ENCODE peak calls at places on chromosomes 7 and 10, in five cellular contexts. E, C, Q, D and W are unnamed samples.

GRCh38 chr7:895451-896052 is 19.2 kb downstream of the GET4 start:
- DNase-seq in E (no peak), C (no peak), Q (no peak), D (no peak), W (no peak)

GRCh38 chr7:158263964-158264748 is 323.5 kb downstream of the PTPRN2 start:
- DNase-seq in E (no peak), C (no peak), Q (peak; percentile 53), D (no peak), W (peak; percentile 80)

GRCh38 chr10:89702121-89702480 is 711 bp downstream of the KIF20B start:
- DNase-seq in E (peak; percentile 6), C (no peak), Q (no peak), D (no peak), W (no peak)

GRCh38 chr10:523925-524324 is 165.5 kb downstream of the DIP2C start:
- DNase-seq in E (no peak), C (no peak), Q (no peak), D (no peak), W (no peak)

GRCh38 chr7:149284343-149284742 is 22.3 kb downstream of the ZNF783 start:
- DNase-seq in E (peak; percentile 35), C (no peak), Q (peak; percentile 46), D (no peak), W (no peak)

GRCh38 chr10:72027498-72027897 is 60.9 kb downstream of the SPOCK2 start:
- DNase-seq in E (no peak), C (no peak), Q (no peak), D (no peak), W (no peak)

GRCh38 chr7:2126621-2127020 is 106.1 kb downstream of the MAD1L1 start:
- DNase-seq in E (no peak), C (no peak), Q (no peak), D (no peak), W (no peak)

GRCh38 chr10:44827431-44828006 is 83.6 kb upstream of the TMEM72 start:
- DNase-seq in E (no peak), C (no peak), Q (no peak), D (peak; percentile 75), W (no peak)

GRCh38 chr10:118804262-118804773 is 49.5 kb upstream of the CACUL1 start:
- DNase-seq in E (no peak), C (no peak), Q (no peak), D (no peak), W (no peak)

GRCh38 chr7:45075871-45076796 is 12.6 kb downstream of the NACAD start:
- DNase-seq in E (no peak), C (no peak), Q (peak; percentile 64), D (no peak), W (no peak)

GRCh38 chr7:140084972-140085371 is 22.2 kb upstream of the PARP12 start:
- DNase-seq in E (no peak), C (no peak), Q (no peak), D (no peak), W (no peak)

GRCh38 chr10:111297351-111297848 is 220.6 kb downstream of the ADRA2A start:
- DNase-seq in E (peak; percentile 49), C (no peak), Q (no peak), D (peak; percentile 21), W (no peak)

GRCh38 chr7:155222046-155222445 is 75.6 kb upstream of the INSIG1 start:
- DNase-seq in E (no peak), C (no peak), Q (no peak), D (no peak), W (no peak)

GRCh38 chr7:1224093-1224702 is 8.5 kb upstream of the UNCX start:
- DNase-seq in E (peak; percentile 71), C (no peak), Q (no peak), D (no peak), W (no peak)

GRCh38 chr7:86058649-86059048 is 585.1 kb upstream of the GRM3 start:
- DNase-seq in E (no peak), C (no peak), Q (no peak), D (no peak), W (peak; percentile 24)

GRCh38 chr7:38506756-38507155 is 124.4 kb downstream of the AMPH start:
- DNase-seq in E (no peak), C (no peak), Q (no peak), D (no peak), W (no peak)

GRCh38 chr10:95533590-95533989 is 27.6 kb downstream of the SORBS1 start:
- DNase-seq in E (no peak), C (no peak), Q (no peak), D (no peak), W (no peak)

GRCh38 chr10:101619983-101620382 is 31.9 kb downstream of the DPCD start:
- DNase-seq in E (no peak), C (no peak), Q (no peak), D (no peak), W (no peak)

GRCh38 chr7:123675092-123675473 is 19.4 kb downstream of the LMOD2 start:
- DNase-seq in E (no peak), C (no peak), Q (no peak), D (no peak), W (no peak)

GRCh38 chr10:114571316-114571999 is 86.6 kb downstream of the ABLIM1 start:
- DNase-seq in E (no peak), C (peak; percentile 40), Q (no peak), D (no peak), W (no peak)

GRCh38 chr10:58436071-58436470 is 50.9 kb downstream of the TFAM start:
- DNase-seq in E (peak; percentile 29), C (peak; percentile 50), Q (no peak), D (no peak), W (no peak)

GRCh38 chr7:66529889-66530615 is 98.6 kb upstream of the KCTD7 start:
- DNase-seq in E (peak; percentile 39), C (no peak), Q (no peak), D (no peak), W (no peak)

GRCh38 chr10:97707134-97707861 is 6.2 kb upstream of the MARVELD1 start:
- DNase-seq in E (no peak), C (no peak), Q (peak; percentile 75), D (no peak), W (peak; percentile 89)

GRCh38 chr10:33334839-33335549 is 527 bp upstream of the NRP1 start:
- DNase-seq in E (peak; percentile 77), C (peak; percentile 49), Q (peak; percentile 92), D (no peak), W (peak; percentile 77)

GRCh38 chr7:28856656-28857055 is 101.5 kb downstream of the TRIL start:
- DNase-seq in E (no peak), C (no peak), Q (no peak), D (no peak), W (no peak)

GRCh38 chr7:75924884-75925283 is 9.9 kb downstream of the POR start:
- DNase-seq in E (no peak), C (no peak), Q (no peak), D (no peak), W (no peak)

GRCh38 chr7:16803881-16804673 is 722 bp downstream of the AGR2 start:
- DNase-seq in E (no peak), C (no peak), Q (no peak), D (no peak), W (no peak)

GRCh38 chr10:110528224-110528997 is 30.7 kb downstream of the DUSP5 start:
- DNase-seq in E (no peak), C (no peak), Q (no peak), D (no peak), W (no peak)

GRCh38 chr7:14858866-14859265 is 43.7 kb downstream of the DGKB start:
- DNase-seq in E (no peak), C (no peak), Q (no peak), D (no peak), W (no peak)

GRCh38 chr10:69348824-69349541 is 67.7 kb downstream of the TACR2 start:
- DNase-seq in E (no peak), C (no peak), Q (peak; percentile 84), D (peak; percentile 95), W (no peak)

GRCh38 chr10:69494626-69495558 is 43.6 kb downstream of the TSPAN15 start:
- DNase-seq in E (no peak), C (no peak), Q (peak; percentile 72), D (no peak), W (no peak)

GRCh38 chr7:33979807-33980355 is 74.5 kb downstream of the BMPER start:
- DNase-seq in E (no peak), C (no peak), Q (no peak), D (no peak), W (no peak)

GRCh38 chr7:157035302-157035701 is 24.8 kb upstream of the MNX1 start:
- DNase-seq in E (no peak), C (no peak), Q (no peak), D (no peak), W (no peak)

GRCh38 chr7:34841326-34841725 is 183.3 kb downstream of the NPSR1 start:
- DNase-seq in E (no peak), C (no peak), Q (no peak), D (peak; percentile 86), W (no peak)

DNA sequence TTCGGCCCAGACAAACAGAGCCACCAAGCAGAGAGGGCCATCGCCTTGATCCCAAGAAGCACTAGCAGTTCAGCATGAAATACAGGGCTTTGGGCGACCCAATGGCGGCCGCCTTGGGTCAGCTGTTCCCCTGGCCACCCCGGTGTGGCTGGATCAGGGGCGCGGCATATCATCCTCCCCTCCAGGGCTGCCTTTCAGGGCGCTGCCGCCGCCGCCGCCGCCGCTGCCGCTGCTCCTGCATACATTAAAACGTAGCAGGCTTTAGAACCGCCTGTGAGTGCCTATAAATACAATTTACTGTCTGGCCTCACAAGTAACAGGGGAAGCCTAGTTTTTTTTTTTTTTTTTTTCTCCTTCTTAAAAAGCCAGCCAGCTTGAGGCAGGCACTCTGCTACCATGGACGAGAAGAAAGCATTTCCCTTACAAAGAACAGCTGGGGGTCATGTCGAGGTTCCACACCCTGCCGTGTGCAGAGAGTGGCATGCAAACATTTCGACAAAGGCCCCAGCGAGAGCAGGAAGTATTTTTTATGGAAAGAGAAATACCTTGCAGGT is 57.7 kb upstream of the EFCAB10 start:
- DNase-seq in E (peak; percentile 95), C (no peak), Q (no peak), D (no peak), W (no peak)
- H3K36me3 ChIP-seq in E (peaks cover 9% of the 10 kb centered on the region), C (no peaks in the 10 kb centered on the region), Q (no peaks in the 10 kb centered on the region), D (peaks cover 72% of the 10 kb centered on the region), W (no peaks in the 10 kb centered on the region)

GRCh38 chr10:43585981-43586738 is 11.7 kb upstream of the ZNF239 start:
- DNase-seq in E (no peak), C (no peak), Q (no peak), D (peak; percentile 37), W (no peak)

GRCh38 chr10:43585046-43585445 is 10.6 kb upstream of the ZNF239 start:
- DNase-seq in E (no peak), C (no peak), Q (no peak), D (peak; percentile 24), W (no peak)

DNA sequence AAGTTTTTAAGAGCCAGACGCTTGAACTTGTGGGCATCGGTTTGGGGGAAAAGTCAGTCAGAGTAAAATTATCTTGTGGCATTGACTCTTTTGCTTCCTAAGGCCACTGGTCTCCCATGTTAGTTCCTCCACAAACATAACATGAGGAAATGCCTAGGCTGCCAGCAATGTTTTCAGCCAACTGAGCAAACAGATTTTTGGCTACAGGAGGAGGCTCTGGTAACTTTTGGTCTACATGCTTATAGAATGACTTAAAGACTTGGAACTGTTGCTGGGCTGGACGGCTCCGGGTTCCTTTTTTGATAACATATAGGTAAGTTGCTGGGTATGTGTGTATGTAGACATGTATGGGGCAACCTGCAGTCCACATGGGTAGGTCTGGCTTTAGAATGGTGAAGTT is 9.6 kb upstream of the ZNF239 start:
- DNase-seq in E (no peak), C (no peak), Q (no peak), D (no peak), W (no peak)
- H3K4me1 ChIP-seq in E (no peaks in the 10 kb centered on the region), C (no peaks in the 10 kb centered on the region), Q (no peaks in the 10 kb centered on the region), D (no peaks in the 10 kb centered on the region), W (no peaks in the 10 kb centered on the region)

GRCh38 chr7:5525271-5526189 is 101.9 kb upstream of the TNRC18 start:
- DNase-seq in E (peak; percentile 59), C (peak; percentile 55), Q (no peak), D (no peak), W (no peak)
- H3K36me3 ChIP-seq in E (peaks cover 59% of the 10 kb centered on the region), C (no peaks in the 10 kb centered on the region), Q (peaks cover 6% of the 10 kb centered on the region), D (peaks cover 62% of the 10 kb centered on the region), W (peaks cover 32% of the 10 kb centered on the region)

GRCh38 chr10:6199131-6199733 is 3.5 kb upstream of the PFKFB3 start:
- DNase-seq in E (no peak), C (peak; percentile 75), Q (no peak), D (no peak), W (peak; percentile 81)
- H3K4me1 ChIP-seq in E (no peaks in the 10 kb centered on the region), C (peaks cover 5% of the 10 kb centered on the region), Q (peaks cover 3% of the 10 kb centered on the region), D (peaks cover 79% of the 10 kb centered on the region), W (peaks cover 48% of the 10 kb centered on the region)